ENCODE peak calls at places on chromosomes 4 and X, in ten cellular contexts. O is germinal center; V is NCI-H1105 treated with DMSO at 0.1 percent for 48 hours; U is AG08395; J is cardiac muscle cell; Y is sciatic nerve; D is kidney epithelial cell; R is left ventricle myocardium superior; K is activated T-helper 1 cell treated with anti-CD3 and anti-CD28 coated beads, Interleukin-12 subunit alpha, Interleukin-12 subunit beta, Interleukin-2, Interleukin-4 antibody, amounts not matched to agents 30 ng/mL and 10 ng/mL and 1 ng/mL, durations not matched to agents 14 hours and 24 hours and 36 hours; Q is naive thymus-derived CD8-positive, alpha-beta T cell. F is an unnamed sample.

GRCh38 chrX:107775734-107776511 is at the start of gene TSC22D3:
- DNase-seq in Y (peak), U (peak), K (peak), D (peak), O (peak), J (peak), V (peak), R (peak), Q (peak), F (peak)

GRCh38 chr4:127503111-127503510 is 129.6 kb upstream of the INTU start:
- DNase-seq in J (no peak), O (no peak), R (no peak), V (no peak), D (no peak), Q (no peak), Y (no peak), U (no peak), K (no peak), F (no peak)

GRCh38 chr4:158826882-158827281 is 58.1 kb downstream of the FNIP2 start:
- DNase-seq in Q (no peak), R (no peak), V (no peak), J (no peak), Y (no peak), O (no peak), D (peak), K (no peak), U (no peak), F (no peak)

GRCh38 chr4:42513748-42514490 is 116.6 kb downstream of the SHISA3 start:
- DNase-seq in Q (no peak), U (no peak), K (no peak), V (no peak), J (no peak), O (no peak), R (no peak), D (no peak), Y (no peak), F (no peak)

GRCh38 chr4:76821661-76822060 is 76.3 kb downstream of the SOWAHB start:
- DNase-seq in O (no peak), V (no peak), D (no peak), K (no peak), Y (no peak), Q (no peak), R (no peak), U (peak), J (no peak), F (no peak)

GRCh38 chrX:25105251-25105650 is 89.5 kb upstream of the ARX start:
- DNase-seq in J (no peak), K (no peak), O (no peak), Y (no peak), D (no peak), V (no peak), Q (no peak), R (no peak), U (no peak), F (no peak)

GRCh38 chr4:80407246-80407645 is 71.7 kb downstream of the CFAP299 start:
- DNase-seq in J (no peak), R (peak), O (no peak), D (no peak), Q (no peak), K (no peak), Y (peak), U (peak), V (no peak), F (no peak)

GRCh38 chrX:108070891-108071290 is 20.5 kb downstream of the PSMD10 start:
- DNase-seq in Y (no peak), R (no peak), D (no peak), K (no peak), V (no peak), Q (no peak), U (peak), O (no peak), J (no peak), F (no peak)

GRCh38 chr4:1105662-1106061 is 7.7 kb downstream of the RNF212 start:
- DNase-seq in D (no peak), O (no peak), Q (no peak), Y (no peak), K (no peak), V (no peak), R (no peak), U (no peak), J (no peak), F (no peak)

GRCh38 chrX:135516376-135516775 is 4.1 kb upstream of the INTS6L start:
- DNase-seq in Y (no peak), Q (no peak), R (no peak), D (no peak), U (no peak), K (no peak), J (no peak), O (peak), V (no peak), F (no peak)

GRCh38 chrX:34659575-34659974 is 2.5 kb upstream of the TMEM47 start:
- DNase-seq in R (no peak), V (no peak), K (no peak), J (no peak), Q (no peak), Y (no peak), U (no peak), O (no peak), D (no peak), F (no peak)

F was measured in upper lobe of right lung.